ENCODE peak calls at places on chromosome 20, in four cellular contexts. E is heart left ventricle, I is adrenal gland, P is stomach. B is an unnamed sample. For H3K4me1, the result is how much of the 10 kb centered on the place peaks cover.

GRCh38 chr20:63098195-63098810 is 91.5 kb upstream of the BHLHE23 start:
- DNase-seq in E (peak), P (no peak), I (no peak), B (no peak)

GRCh38 chr20:59004763-59005522 is 2.1 kb downstream of the CTSZ start:
- DNase-seq in E (peak), I (peak), P (peak), B (peak)

GRCh38 chr20:47724398-47724797 is 60.9 kb downstream of the SULF2 start:
- DNase-seq in I (no peak), E (no peak), P (no peak), B (no peak)

GRCh38 chr20:8524716-8525343 is 392.8 kb downstream of the PLCB1 start:
- DNase-seq in I (no peak), E (no peak), P (no peak), B (no peak)

GRCh38 chr20:47501117-47501482 is 587 bp upstream of the NCOA3 start:
- DNase-seq in P (no peak), E (no peak), I (no peak), B (no peak)

GRCh38 chr20:49320460-49320859 is 42.6 kb upstream of the ZNFX1 start:
- DNase-seq in I (peak), E (no peak), P (no peak), B (no peak)

GRCh38 chr20:23087587-23088275 is 1.6 kb upstream of the CD93 start:
- DNase-seq in P (no peak), E (no peak), I (no peak), B (no peak)

GRCh38 chr20:52060794-52061714 is 130.5 kb downstream of the ZFP64 start:
- DNase-seq in P (no peak), E (no peak), I (peak), B (peak)

GRCh38 chr20:53216856-53217576 is 244.9 kb downstream of the TSHZ2 start:
- DNase-seq in P (peak), I (peak), E (peak), B (peak)

GRCh38 chr20:52783769-52784168 is 188.4 kb upstream of the TSHZ2 start:
- DNase-seq in I (peak), E (no peak), P (no peak), B (no peak)

GRCh38 chr20:48574383-48574782 is 253.4 kb downstream of the PREX1 start:
- DNase-seq in I (peak), E (no peak), P (no peak), B (no peak)

GRCh38 chr20:36929290-36929689 is 22.2 kb downstream of the SAMHD1 start:
- DNase-seq in E (no peak), I (no peak), P (no peak), B (no peak)

GRCh38 chr20:3843490-3843889 is 3.1 kb upstream of the MAVS start:
- DNase-seq in I (no peak), E (no peak), P (no peak), B (no peak)

GRCh38 chr20:25042531-25043498 is 15.1 kb downstream of the ACSS1 start:
- DNase-seq in I (peak), P (peak), E (peak), B (peak)

GRCh38 chr20:23397961-23398360 is 23.3 kb downstream of the NAPB start:
- DNase-seq in P (no peak), E (no peak), I (no peak), B (no peak)

GRCh38 chr20:621115-621756 is 11.1 kb upstream of the TCF15 start:
- DNase-seq in I (no peak), P (no peak), E (no peak), B (no peak)

GRCh38 chr20:37898301-37899104 is 4.4 kb upstream of the VSTM2L start:
- DNase-seq in E (no peak), P (no peak), I (no peak), B (no peak)

GRCh38 chr20:43653966-43654365 is 12.9 kb upstream of the MYBL2 start:
- DNase-seq in P (no peak), I (no peak), E (no peak), B (no peak)

GRCh38 chr20:37992802-37993538 is 40.3 kb downstream of the TTI1 start:
- DNase-seq in P (no peak), I (peak), E (peak), B (no peak)

GRCh38 chr20:59402697-59403096 is 102.3 kb downstream of the EDN3 start:
- DNase-seq in P (no peak), I (no peak), E (no peak), B (no peak)

GRCh38 chr20:17635846-17636245 is 46.2 kb downstream of the RRBP1 start:
- DNase-seq in E (no peak), P (no peak), I (peak), B (peak)

GRCh38 chr20:52056203-52057062 is 135.1 kb downstream of the ZFP64 start:
- DNase-seq in I (peak), E (no peak), P (no peak), B (no peak)

GRCh38 chr20:6735913-6736845 is 31.3 kb upstream of the BMP2 start:
- DNase-seq in P (peak), I (no peak), E (no peak), B (peak)

GRCh38 chr20:53942121-53942816 is 128.1 kb downstream of the BCAS1 start:
- DNase-seq in I (no peak), E (no peak), P (no peak), B (no peak)

GRCh38 chr20:45450097-45450818 is 19.3 kb upstream of the WFDC2 start:
- DNase-seq in I (peak), P (no peak), E (no peak), B (no peak)

GRCh38 chr20:33789858-33790182 is 21.3 kb upstream of the CHMP4B start:
- DNase-seq in P (no peak), E (no peak), I (no peak), B (no peak)

GRCh38 chr20:41177636-41178035 is 40.3 kb downstream of the PLCG1 start:
- DNase-seq in I (peak), E (peak), P (peak), B (peak)

GRCh38 chr20:45100563-45101245 is at the start of gene KCNS1:
- DNase-seq in I (peak), P (no peak), E (no peak), B (no peak)

GRCh38 chr20:53057579-53057978 is 85.4 kb downstream of the TSHZ2 start:
- DNase-seq in P (no peak), I (no peak), E (no peak), B (no peak)

GRCh38 chr20:9408422-9409300 is 105.7 kb upstream of the LAMP5 start:
- DNase-seq in E (no peak), P (no peak), I (no peak), B (no peak)

GRCh38 chr20:12093062-12093796 is 175.5 kb downstream of the BTBD3 start:
- DNase-seq in I (no peak), P (no peak), E (no peak), B (no peak)

GRCh38 chr20:63007722-63008488 is 1.1 kb upstream of the BHLHE23 start:
- DNase-seq in P (no peak), E (no peak), I (no peak), B (peak)

GRCh38 chr20:61770203-61770602 is 295.5 kb downstream of the TAF4 start:
- DNase-seq in E (no peak), I (no peak), P (no peak), B (no peak)

GRCh38 chr20:42589976-42590639 is 599.6 kb downstream of the PTPRT start:
- DNase-seq in P (no peak), I (no peak), E (no peak), B (no peak)

GRCh38 chr20:13312300-13312699 is 91.2 kb downstream of the ISM1 start:
- DNase-seq in I (no peak), E (no peak), P (no peak), B (no peak)

GRCh38 chr20:14609328-14610221 is 272.2 kb upstream of the FLRT3 start:
- DNase-seq in E (no peak), P (no peak), I (no peak), B (no peak)

GRCh38 chr20:19991826-19992225 is 25.3 kb upstream of the NAA20 start:
- DNase-seq in P (no peak), E (no peak), I (no peak), B (no peak)

GRCh38 chr20:19992996-19993908 is 23.9 kb upstream of the NAA20 start:
- DNase-seq in E (no peak), P (no peak), I (peak), B (peak)

GRCh38 chr20:19996970-19997369 is 20.2 kb upstream of the NAA20 start:
- DNase-seq in E (no peak), I (no peak), P (no peak), B (no peak)

GRCh38 chr20:19995220-19995863 is 21.8 kb upstream of the NAA20 start:
- DNase-seq in P (no peak), E (no peak), I (peak), B (no peak)

DNA sequence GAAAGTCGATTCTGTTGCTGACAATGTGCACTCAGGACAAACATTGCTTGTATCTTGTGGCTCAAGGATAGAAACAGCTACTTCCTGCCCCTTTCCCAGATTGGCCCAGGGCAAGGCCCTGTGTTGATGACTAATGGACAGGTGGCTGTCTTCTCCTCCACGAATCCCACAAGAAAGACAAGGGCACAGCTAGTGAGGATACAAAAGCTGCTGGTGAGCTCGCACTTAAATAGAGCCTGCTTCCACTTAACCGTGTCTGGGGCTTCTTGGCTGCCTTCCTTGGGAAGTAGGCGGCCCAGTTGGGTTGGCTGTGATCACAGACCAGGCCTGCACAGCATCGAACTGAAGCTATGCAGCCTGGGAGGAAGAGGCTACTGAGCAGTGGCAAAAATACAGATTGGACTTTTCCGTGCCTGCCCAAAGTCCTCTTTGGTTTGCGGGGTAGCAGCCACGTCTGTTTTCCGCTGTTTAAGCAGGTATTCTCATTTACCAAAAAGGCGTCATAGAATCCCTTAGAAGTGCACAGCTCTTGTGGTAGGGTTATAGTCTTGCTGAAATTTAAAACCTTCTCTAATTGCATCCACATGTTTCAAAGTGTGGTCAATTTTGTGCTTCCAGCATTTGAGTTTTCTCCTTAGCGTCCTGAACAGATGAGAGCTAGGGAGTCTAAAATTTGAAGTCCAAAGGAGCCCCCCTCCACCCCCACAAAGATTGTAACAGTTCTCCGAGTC is 23.1 kb upstream of the NAA20 start:
- DNase-seq in P (no peak), E (peak), I (no peak), B (peak)
- H3K4me3 ChIP-seq in P (no peak), E (no peak), I (no peak), B (no peak)

GRCh38 chr20:32138921-32139320 is 29.4 kb downstream of the TM9SF4 start:
- DNase-seq in P (no peak), E (no peak), I (no peak), B (no peak)
- H3K4me1 ChIP-seq in P (under half), E (under half), I (under half), B (under half)

GRCh38 chr20:57709823-57710799 is at the start of gene PMEPA1:
- DNase-seq in I (peak), P (peak), E (peak), B (peak)

GRCh38 chr20:57710841-57711240 is 1.0 kb upstream of the PMEPA1 start:
- DNase-seq in I (no peak), E (no peak), P (no peak), B (no peak)

GRCh38 chr20:57707849-57708693 is 1.7 kb downstream of the PMEPA1 start:
- DNase-seq in I (no peak), P (peak), E (no peak), B (no peak)

GRCh38 chr20:57707320-57707719 is 2.5 kb downstream of the PMEPA1 start:
- DNase-seq in P (no peak), E (no peak), I (no peak), B (peak)

GRCh38 chr20:57708694-57709673 is 831 bp downstream of the PMEPA1 start:
- DNase-seq in E (no peak), P (no peak), I (peak), B (peak)
- H3K4me3 ChIP-seq in E (peak), P (peak), I (peak), B (peak)

GRCh38 chr20:10434467-10434831 is 427 bp upstream of the MKKS start:
- DNase-seq in P (peak), I (peak), E (peak), B (peak)

GRCh38 chr20:10436053-10436699 is 1.1 kb downstream of the SLX4IP start:
- DNase-seq in E (no peak), P (no peak), I (no peak), B (peak)

GRCh38 chr20:10433014-10433622 is 904 bp downstream of the MKKS start:
- DNase-seq in P (no peak), E (no peak), I (no peak), B (peak)

GRCh38 chr20:10433623-10434466 is at the start of gene MKKS:
- DNase-seq in I (peak), P (peak), E (peak), B (peak)

GRCh38 chr20:10434832-10435812 is at the start of gene SLX4IP:
- DNase-seq in P (peak), E (peak), I (peak), B (peak)
- H3K4me1 ChIP-seq in P (under half), E (under half), I (under half), B (under half)

GRCh38 chr20:35077341-35077740 is 15.3 kb downstream of the TRPC4AP start:
- DNase-seq in E (no peak), P (no peak), I (no peak), B (no peak)

GRCh38 chr20:35085477-35086225 is 7.0 kb downstream of the TRPC4AP start:
- DNase-seq in I (no peak), P (no peak), E (no peak), B (no peak)

GRCh38 chr20:35084998-35085397 is 7.6 kb downstream of the TRPC4AP start:
- DNase-seq in E (no peak), P (no peak), I (no peak), B (no peak)

GRCh38 chr20:35077872-35078271 is 14.7 kb downstream of the TRPC4AP start:
- DNase-seq in E (no peak), I (no peak), P (no peak), B (no peak)

DNA sequence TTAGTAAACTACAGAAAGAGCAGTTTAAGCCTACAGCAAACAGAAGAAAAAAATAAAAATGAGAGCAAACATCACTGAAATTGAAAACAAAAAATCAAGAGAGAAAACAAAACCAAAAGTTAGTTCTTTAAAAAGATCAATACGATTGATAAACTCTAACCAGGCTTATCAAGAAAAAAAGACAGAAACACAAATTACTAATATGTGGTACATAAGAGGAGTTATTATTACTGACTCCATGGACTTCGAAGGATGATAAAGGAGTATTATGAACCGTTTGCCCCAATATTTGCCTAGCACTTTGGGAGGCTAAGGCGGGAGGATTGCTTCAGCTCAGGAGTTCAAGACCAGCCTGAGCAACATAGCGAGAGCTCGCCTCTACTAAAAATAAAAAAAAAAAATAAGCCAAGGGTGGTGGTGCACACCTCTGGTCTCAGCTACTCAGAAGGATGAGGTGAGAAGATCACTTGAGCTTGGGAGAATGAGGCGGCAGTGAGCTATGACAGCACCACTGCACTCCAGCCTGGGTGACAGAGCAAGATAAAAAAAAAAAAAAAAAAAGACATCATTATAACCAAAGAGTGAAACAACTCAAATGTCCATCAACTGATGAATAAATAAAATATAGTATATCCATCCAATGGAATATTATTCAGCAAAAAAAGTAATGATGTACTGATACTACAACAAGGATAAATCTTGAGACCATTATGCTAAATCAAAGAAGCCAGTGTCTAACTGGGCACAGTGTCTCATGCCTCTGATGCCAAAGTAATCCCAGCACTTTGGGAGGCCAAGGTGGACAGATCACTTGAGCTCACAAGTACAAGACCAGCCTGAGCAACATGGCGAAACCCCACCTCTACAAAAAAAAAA is 12.9 kb downstream of the TRPC4AP start:
- DNase-seq in I (no peak), P (no peak), E (no peak), B (no peak)
- H3K4me3 ChIP-seq in I (no peak), P (no peak), E (no peak), B (no peak)